ENCODE peak calls at places on chromosomes 13 and 19, in six cellular contexts. A, B, T, V, O and D are unnamed samples.
A peak's percentile ranks its signal among the peaks of the same experiment; 100 is the strongest.

GRCh38 chr19:14577885-14578427 is 4.9 kb upstream of the CLEC17A start:
- DNase-seq in A (no peak), V (no peak), B (no peak), O (no peak), T (no peak), D (no peak)

GRCh38 chr13:108929532-108929931 is 300.1 kb downstream of the MYO16 start:
- DNase-seq in A (no peak), V (peak; percentile 33), O (no peak), T (peak; percentile 34), B (no peak), D (peak; percentile 30)

GRCh38 chr19:53907690-53908089 is 1.4 kb upstream of the CACNG7 start:
- DNase-seq in T (no peak), V (no peak), O (no peak), B (no peak), A (no peak), D (no peak)

GRCh38 chr13:90416519-90416918 is 931.0 kb upstream of the MIR17HG start:
- DNase-seq in B (no peak), O (no peak), T (peak; percentile 69), A (no peak), V (peak; percentile 74), D (peak; percentile 57)

GRCh38 chr19:54674021-54674617 is 11.3 kb downstream of the LILRB4 start:
- DNase-seq in A (peak; percentile 30), V (peak; percentile 61), B (no peak), T (peak; percentile 40), O (no peak), D (peak; percentile 42)

GRCh38 chr19:58570770-58571574 is 2.2 kb downstream of the MZF1 start:
- DNase-seq in B (peak; percentile 51), T (no peak), A (no peak), V (no peak), O (no peak), D (no peak)

GRCh38 chr13:110716235-110716505 is 2.7 kb downstream of the ING1 start:
- DNase-seq in B (peak; percentile 68), T (peak; percentile 30), V (peak; percentile 66), A (no peak), O (peak; percentile 52), D (peak; percentile 36)

GRCh38 chr13:24670927-24671326 is 9.3 kb upstream of the ATP12A start:
- DNase-seq in V (peak; percentile 75), T (peak; percentile 23), O (no peak), B (no peak), A (no peak), D (peak; percentile 21)

GRCh38 chr19:10800488-10800887 is 35.5 kb downstream of the TMED1 start:
- DNase-seq in A (no peak), T (peak; percentile 47), B (no peak), V (no peak), O (no peak), D (peak; percentile 58)

GRCh38 chr13:93847162-93847561 is 620.6 kb downstream of the GPC6 start:
- DNase-seq in V (peak; percentile 92), O (no peak), B (no peak), T (peak; percentile 69), A (peak; percentile 72), D (peak; percentile 44)

DNA sequence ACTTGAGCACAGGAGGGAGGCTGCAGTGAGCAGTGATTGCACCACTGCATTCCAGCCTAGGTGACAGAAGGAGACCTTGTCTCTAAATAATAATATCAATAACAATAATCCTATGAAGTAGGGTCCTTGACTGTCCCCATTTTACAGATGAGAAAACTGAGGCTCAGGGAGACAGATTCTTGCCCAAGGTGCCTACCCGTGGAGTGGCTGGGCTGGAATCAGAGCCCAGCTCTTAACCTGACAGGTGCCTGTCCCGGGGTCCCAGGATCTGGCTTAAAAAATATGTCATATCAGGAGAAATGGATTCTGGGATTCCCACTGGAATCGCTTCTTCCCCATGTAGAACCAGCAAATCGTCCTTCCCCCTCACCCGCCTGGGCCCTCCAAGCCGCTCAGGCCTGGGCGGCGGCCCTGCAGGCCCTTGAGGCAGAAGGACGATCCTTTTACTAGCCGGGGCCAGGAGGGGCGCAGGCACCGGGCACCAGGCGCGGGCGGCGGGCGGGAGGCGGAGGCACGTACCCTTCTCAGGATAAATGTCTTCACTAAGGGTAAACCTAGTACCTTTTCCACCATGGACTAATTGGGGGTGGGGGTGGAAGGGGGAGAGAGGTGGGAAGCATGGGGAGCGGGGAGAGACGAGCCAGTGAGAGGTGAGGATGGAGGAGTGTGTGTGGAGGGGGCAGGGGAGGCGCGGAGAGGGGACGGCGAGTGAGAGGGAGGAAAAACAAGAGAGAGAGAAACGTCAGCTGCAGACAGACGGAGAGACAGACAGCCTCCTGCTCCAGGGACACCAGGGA is 60.6 kb downstream of the COLGALT1 start:
- DNase-seq in A (no peak), O (no peak), B (no peak), V (peak; percentile 16), T (peak; percentile 19), D (no peak)
- H3K4me3 ChIP-seq in A (no peak overlapping the region), O (no peak overlapping the region), B (no peak overlapping the region), V (no peak overlapping the region), T (no peak overlapping the region), D (peak overlapping the region; percentile 3)

GRCh38 chr13:40940841-40941240 is 78.3 kb downstream of the ELF1 start:
- DNase-seq in V (no peak), O (no peak), B (no peak), T (peak; percentile 60), A (no peak), D (peak; percentile 60)

GRCh38 chr13:40946485-40946884 is 72.6 kb downstream of the ELF1 start:
- DNase-seq in O (no peak), A (no peak), V (no peak), T (no peak), B (no peak), D (no peak)

GRCh38 chr13:40941581-40941980 is 77.5 kb downstream of the ELF1 start:
- DNase-seq in O (no peak), T (no peak), B (no peak), V (no peak), A (no peak), D (no peak)

GRCh38 chr13:40943073-40943472 is 76.0 kb downstream of the ELF1 start:
- DNase-seq in B (no peak), O (no peak), T (peak; percentile 28), A (no peak), V (no peak), D (no peak)
- H3K4me3 ChIP-seq in B (no peak overlapping the region), O (no peak overlapping the region), T (no peak overlapping the region), A (no peak overlapping the region), V (no peak overlapping the region), D (no peak overlapping the region)

GRCh38 chr13:95164830-95165229 is 136.4 kb downstream of the ABCC4 start:
- DNase-seq in O (no peak), B (no peak), T (no peak), A (no peak), V (no peak), D (no peak)
- H3K4me3 ChIP-seq in O (no peak overlapping the region), B (no peak overlapping the region), T (no peak overlapping the region), A (no peak overlapping the region), V (no peak overlapping the region), D (no peak overlapping the region)

DNA sequence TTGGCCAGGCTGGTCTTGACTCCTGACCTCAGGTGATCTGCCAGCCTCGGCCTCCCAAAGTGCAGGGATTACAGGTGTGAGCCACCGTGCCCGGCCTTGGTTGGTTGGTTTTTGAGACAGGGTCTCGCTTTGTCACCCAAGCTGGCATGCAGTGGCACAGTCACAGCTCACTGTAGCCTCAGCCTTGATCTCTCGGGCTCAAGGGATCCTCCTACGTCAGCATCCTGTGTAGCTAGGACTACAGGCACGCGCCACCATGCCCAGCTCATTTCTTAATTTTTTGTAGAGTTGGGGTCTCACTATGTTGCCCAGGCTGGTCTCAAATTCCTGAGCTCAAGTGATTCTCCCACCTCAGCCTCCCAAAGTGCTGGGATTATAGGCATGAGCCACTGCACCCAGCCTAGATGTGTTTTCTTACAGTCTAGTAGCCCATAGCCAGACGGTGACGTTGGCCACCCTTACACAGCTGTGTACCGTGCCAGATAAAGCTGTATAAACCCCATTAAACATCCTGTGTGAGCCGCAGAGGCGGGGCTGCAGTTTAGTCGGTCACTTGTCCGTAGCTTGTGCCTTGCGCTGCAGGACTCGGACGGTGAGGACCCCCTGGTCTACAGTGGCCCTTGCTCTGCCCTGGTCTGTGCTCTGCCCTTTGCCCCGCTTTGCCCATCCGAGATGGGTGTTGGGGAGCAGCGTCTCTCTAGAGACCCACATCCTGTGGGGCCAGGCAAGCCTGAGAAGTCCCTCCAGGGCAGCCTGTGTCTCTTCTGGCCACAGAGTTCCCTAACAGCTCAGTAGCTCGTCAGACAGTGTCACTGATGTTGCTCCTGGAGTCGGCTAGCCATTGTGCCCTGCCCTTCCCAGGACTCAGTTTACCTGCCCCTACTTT is 9.8 kb downstream of the IRF3 start:
- DNase-seq in T (no peak), A (no peak), B (no peak), V (no peak), O (no peak), D (no peak)
- H3K4me3 ChIP-seq in T (no peak overlapping the region), A (no peak overlapping the region), B (no peak overlapping the region), V (no peak overlapping the region), O (no peak overlapping the region), D (no peak overlapping the region)

DNA sequence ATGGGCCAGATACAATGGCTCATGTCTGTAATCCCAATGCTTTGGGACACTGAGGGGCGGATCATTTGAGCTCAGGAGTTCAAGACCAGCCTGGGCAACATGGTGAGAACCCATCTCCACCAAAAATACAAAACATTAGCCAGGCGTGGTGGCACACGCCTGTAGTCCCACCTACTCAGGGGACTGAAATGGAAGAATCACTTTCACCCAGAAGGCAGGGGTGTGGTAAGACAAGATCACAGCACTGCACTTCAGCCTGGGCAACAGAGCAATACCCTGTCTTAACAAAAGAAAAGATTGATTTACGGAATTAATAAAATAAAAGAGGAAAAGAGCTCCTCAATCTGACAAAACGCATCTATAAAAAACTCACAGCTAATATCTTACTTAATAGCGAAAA is 22.7 kb downstream of the USP12 start:
- DNase-seq in V (no peak), A (no peak), T (no peak), B (no peak), O (no peak), D (no peak)
- H3K4me3 ChIP-seq in V (no peak overlapping the region), A (no peak overlapping the region), T (no peak overlapping the region), B (no peak overlapping the region), O (no peak overlapping the region), D (no peak overlapping the region)

GRCh38 chr13:85228692-85229091 is 570.5 kb downstream of the SLITRK6 start:
- DNase-seq in T (no peak), A (no peak), V (no peak), B (no peak), O (no peak), D (no peak)
- H3K4me3 ChIP-seq in T (no peak overlapping the region), A (no peak overlapping the region), V (no peak overlapping the region), B (no peak overlapping the region), O (no peak overlapping the region), D (no peak overlapping the region)

GRCh38 chr19:56108447-56109195 is 12.5 kb downstream of the ZNF787 start:
- DNase-seq in T (peak; percentile 79), V (peak; percentile 67), O (no peak), B (peak; percentile 67), A (no peak), D (peak; percentile 89)
- H3K4me3 ChIP-seq in T (no peak overlapping the region), V (peak overlapping the region; percentile 48), O (no peak overlapping the region), B (no peak overlapping the region), A (no peak overlapping the region), D (no peak overlapping the region)